ENCODE peak calls at places on chromosome 18, in six cellular contexts. L, A, F, U, Q and Z are unnamed samples. For H3K4me1, the result is how much of the 10 kb centered on the place peaks cover.

GRCh38 chr18:78779996-78780718 is 199.5 kb upstream of the SALL3 start:
- DNase-seq in L (no peak), A (no peak), F (no peak), U (no peak), Q (no peak), Z (peak)

GRCh38 chr18:623760-624620 is 27.2 kb downstream of the CLUL1 start:
- DNase-seq in L (peak), A (peak), F (peak), U (peak), Q (peak), Z (peak)

GRCh38 chr18:38493991-38494559 is 928.5 kb upstream of the CELF4 start:
- DNase-seq in L (no peak), A (no peak), F (no peak), U (no peak), Q (no peak), Z (no peak)

GRCh38 chr18:2976733-2977132 is 36.2 kb downstream of the LPIN2 start:
- DNase-seq in L (no peak), A (no peak), F (no peak), U (no peak), Q (no peak), Z (no peak)

GRCh38 chr18:28511421-28511821 is 334.5 kb upstream of the CDH2 start:
- DNase-seq in L (no peak), A (no peak), F (no peak), U (no peak), Q (no peak), Z (no peak)

GRCh38 chr18:9365406-9365805 is 30.8 kb downstream of the TWSG1 start:
- DNase-seq in L (no peak), A (no peak), F (no peak), U (no peak), Q (no peak), Z (no peak)

GRCh38 chr18:12647773-12648172 is 10.1 kb downstream of the SPIRE1 start:
- DNase-seq in L (no peak), A (no peak), F (no peak), U (no peak), Q (no peak), Z (no peak)

GRCh38 chr18:44465337-44465736 is 215.4 kb upstream of the SETBP1 start:
- DNase-seq in L (no peak), A (no peak), F (no peak), U (no peak), Q (no peak), Z (no peak)

GRCh38 chr18:52237551-52237950 is 102.4 kb upstream of the DCC start:
- DNase-seq in L (no peak), A (no peak), F (no peak), U (no peak), Q (no peak), Z (no peak)

GRCh38 chr18:31489311-31489710 is 8.7 kb upstream of the DSG2 start:
- DNase-seq in L (no peak), A (no peak), F (no peak), U (no peak), Q (no peak), Z (no peak)

GRCh38 chr18:58364867-58365533 is 263.9 kb downstream of the ALPK2 start:
- DNase-seq in L (no peak), A (no peak), F (no peak), U (no peak), Q (no peak), Z (no peak)

GRCh38 chr18:43482600-43482999 is 205.3 kb upstream of the SYT4 start:
- DNase-seq in L (no peak), A (no peak), F (no peak), U (no peak), Q (no peak), Z (peak)

GRCh38 chr18:60554961-60555360 is 182.4 kb upstream of the MC4R start:
- DNase-seq in L (no peak), A (no peak), F (no peak), U (no peak), Q (no peak), Z (no peak)

GRCh38 chr18:26976206-26976605 is 110.7 kb upstream of the AQP4 start:
- DNase-seq in L (no peak), A (no peak), F (no peak), U (no peak), Q (no peak), Z (no peak)

GRCh38 chr18:25453556-25454269 is 101.7 kb upstream of the ZNF521 start:
- DNase-seq in L (no peak), A (no peak), F (no peak), U (no peak), Q (no peak), Z (no peak)

GRCh38 chr18:13353424-13353823 is 134.9 kb downstream of the LDLRAD4 start:
- DNase-seq in L (no peak), A (no peak), F (no peak), U (no peak), Q (no peak), Z (no peak)

GRCh38 chr18:74598350-74599001 is 806 bp downstream of the ZNF407 start:
- DNase-seq in L (peak), A (peak), F (peak), U (peak), Q (peak), Z (peak)

GRCh38 chr18:55337908-55338521 is 250.0 kb downstream of the TCF4 start:
- DNase-seq in L (peak), A (peak), F (no peak), U (peak), Q (no peak), Z (no peak)

GRCh38 chr18:55310044-55310676 is 277.8 kb downstream of the TCF4 start:
- DNase-seq in L (no peak), A (no peak), F (no peak), U (no peak), Q (no peak), Z (no peak)

GRCh38 chr18:27564066-27564465 is 379.0 kb upstream of the CHST9 start:
- DNase-seq in L (no peak), A (no peak), F (no peak), U (no peak), Q (no peak), Z (no peak)

GRCh38 chr18:52541056-52541455 is 201.1 kb downstream of the DCC start:
- DNase-seq in L (no peak), A (no peak), F (no peak), U (no peak), Q (no peak), Z (no peak)

GRCh38 chr18:34639662-34640061 is 70.4 kb upstream of the DTNA start:
- DNase-seq in L (no peak), A (no peak), F (no peak), U (no peak), Q (no peak), Z (no peak)

GRCh38 chr18:5521000-5521399 is 22.8 kb downstream of the EPB41L3 start:
- DNase-seq in L (no peak), A (no peak), F (no peak), U (no peak), Q (no peak), Z (no peak)

GRCh38 chr18:75209952-75210261 is 690 bp upstream of the TSHZ1 start:
- DNase-seq in L (no peak), A (no peak), F (no peak), U (no peak), Q (no peak), Z (no peak)

GRCh38 chr18:74506405-74507119 is 10.4 kb downstream of the CNDP2 start:
- DNase-seq in L (no peak), A (no peak), F (no peak), U (no peak), Q (no peak), Z (no peak)

GRCh38 chr18:55385770-55386169 is 202.2 kb downstream of the TCF4 start:
- DNase-seq in L (no peak), A (no peak), F (no peak), U (no peak), Q (no peak), Z (no peak)

GRCh38 chr18:70333757-70334156 is 44.9 kb downstream of the SOCS6 start:
- DNase-seq in L (no peak), A (no peak), F (no peak), U (no peak), Q (no peak), Z (peak)

GRCh38 chr18:7116001-7116831 is 1.4 kb downstream of the LAMA1 start:
- DNase-seq in L (no peak), A (no peak), F (peak), U (no peak), Q (no peak), Z (no peak)

GRCh38 chr18:49921278-49922037 is 108.1 kb upstream of the ACAA2 start:
- DNase-seq in L (no peak), A (no peak), F (no peak), U (no peak), Q (no peak), Z (no peak)

GRCh38 chr18:76493213-76494107 is 1.6 kb downstream of the ZNF516 start:
- DNase-seq in L (peak), A (no peak), F (no peak), U (no peak), Q (no peak), Z (peak)

GRCh38 chr18:36828157-36828629 is 609 bp downstream of the TPGS2 start:
- DNase-seq in L (peak), A (no peak), F (no peak), U (peak), Q (peak), Z (peak)

GRCh38 chr18:61237529-61237928 is 95.7 kb upstream of the CDH20 start:
- DNase-seq in L (no peak), A (no peak), F (no peak), U (no peak), Q (no peak), Z (no peak)

DNA sequence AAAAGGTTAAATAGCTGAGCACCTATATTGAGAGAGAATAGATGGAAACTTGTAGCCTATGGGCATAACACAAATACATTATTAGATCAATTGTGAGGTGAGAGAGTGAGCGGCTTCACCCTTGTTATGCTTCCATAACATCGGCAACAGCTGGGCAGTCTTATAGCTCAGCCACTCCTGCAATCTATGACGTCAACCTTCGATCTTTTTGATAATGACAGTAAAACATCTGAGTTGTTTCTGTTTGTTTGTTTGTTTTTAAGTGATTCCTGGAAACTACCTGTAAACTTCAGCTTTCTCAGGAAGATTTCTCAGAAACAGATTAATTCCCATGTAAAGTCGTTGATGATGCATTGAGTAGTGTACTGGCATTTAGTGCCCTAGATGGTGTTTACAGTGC is 90.0 kb downstream of the DSEL start:
- DNase-seq in L (no peak), A (no peak), F (no peak), U (no peak), Q (no peak), Z (no peak)
- H3K4me1 ChIP-seq in L (under half), A (under half), F (under half), U (under half), Q (under half), Z (under half)

GRCh38 chr18:24181806-24182205 is 42.9 kb downstream of the CABYR start:
- DNase-seq in L (no peak), A (no peak), F (no peak), U (no peak), Q (no peak), Z (no peak)

GRCh38 chr18:24180048-24180447 is 41.2 kb downstream of the CABYR start:
- DNase-seq in L (no peak), A (no peak), F (no peak), U (no peak), Q (no peak), Z (no peak)

GRCh38 chr18:24177499-24178133 is 38.8 kb downstream of the CABYR start:
- DNase-seq in L (no peak), A (no peak), F (no peak), U (no peak), Q (no peak), Z (no peak)

GRCh38 chr18:24173997-24174396 is 35.1 kb downstream of the CABYR start:
- DNase-seq in L (no peak), A (no peak), F (no peak), U (no peak), Q (no peak), Z (no peak)

DNA sequence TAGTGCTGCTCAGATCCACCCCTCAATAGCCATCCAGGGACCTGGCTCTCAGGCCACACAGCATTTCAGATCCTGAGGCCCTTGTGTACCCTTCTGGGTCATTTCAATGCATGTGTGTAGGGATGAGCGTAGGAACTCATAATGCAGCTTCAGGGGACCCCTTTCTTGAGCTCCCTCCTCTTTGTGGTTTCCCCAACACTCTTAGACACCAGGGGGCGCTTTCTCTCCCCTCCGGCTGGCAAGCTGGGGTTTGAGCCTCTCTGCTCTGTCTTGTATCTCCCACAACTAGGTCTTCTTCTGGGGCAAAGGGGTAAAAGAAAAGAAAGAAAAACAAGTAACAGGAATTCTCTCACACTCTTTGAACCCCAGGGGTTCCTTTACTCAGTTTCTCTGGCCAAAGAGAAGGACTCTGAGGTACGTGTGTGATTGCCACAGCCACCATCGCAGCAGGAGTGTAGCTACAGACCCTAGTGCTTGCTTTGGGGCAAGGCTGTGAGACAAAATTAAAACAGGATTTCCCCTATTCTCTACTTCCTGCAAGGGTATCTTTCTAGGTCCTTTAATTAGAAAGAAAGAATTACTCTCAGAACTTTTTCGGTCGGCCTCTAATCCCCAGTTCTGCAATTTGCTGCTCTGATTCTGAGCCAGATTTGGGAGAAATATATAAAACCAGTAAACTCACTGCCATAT is 38.0 kb downstream of the CABYR start:
- DNase-seq in L (peak), A (peak), F (peak), U (peak), Q (peak), Z (peak)
- H3K4me3 ChIP-seq in L (no peak), A (no peak), F (no peak), U (no peak), Q (no peak), Z (no peak)

GRCh38 chr18:62324917-62325805 is at the start of gene TNFRSF11A:
- DNase-seq in L (no peak), A (peak), F (peak), U (no peak), Q (peak), Z (no peak)
- TF ChIP-seq CTCF in L (peak), A (no peak), F (peak), U (peak), Q (no peak), Z (peak)

GRCh38 chr18:59374112-59374511 is 15.0 kb upstream of the LMAN1 start:
- DNase-seq in L (no peak), A (no peak), F (no peak), U (no peak), Q (no peak), Z (no peak)
- H3K4me1 ChIP-seq in L (under half), A (under half), F (under half), U (under half), Q (under half), Z (under half)

DNA sequence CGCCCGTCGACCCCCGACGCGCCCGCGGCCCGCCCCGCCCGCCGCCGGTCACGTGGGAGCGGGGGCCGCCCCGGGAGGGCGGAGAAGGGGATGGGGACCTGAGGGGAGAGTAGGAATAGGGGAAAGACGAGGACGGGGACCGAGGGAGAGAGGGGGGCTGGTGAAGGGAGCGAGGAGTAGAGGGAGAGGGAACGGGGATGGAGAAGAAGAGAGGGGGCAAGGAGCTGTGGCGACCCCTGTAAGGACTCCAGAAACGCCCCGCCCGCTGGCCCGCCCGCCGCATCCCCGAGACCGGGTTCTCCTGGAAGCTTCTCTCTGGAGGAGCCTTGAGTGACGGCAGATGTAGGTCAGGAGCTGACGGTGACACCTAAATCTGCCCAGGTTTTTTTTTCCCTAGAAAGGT is 615 bp downstream of the ADNP2 start:
- DNase-seq in L (no peak), A (peak), F (peak), U (peak), Q (peak), Z (peak)
- H3K4me3 ChIP-seq in L (peak), A (peak), F (peak), U (peak), Q (peak), Z (peak)

GRCh38 chr18:46215902-46216723 is 111.9 kb downstream of the HAUS1 start:
- DNase-seq in L (no peak), A (peak), F (no peak), U (peak), Q (no peak), Z (no peak)

GRCh38 chr18:46211816-46212215 is 107.6 kb downstream of the HAUS1 start:
- DNase-seq in L (no peak), A (no peak), F (no peak), U (no peak), Q (no peak), Z (no peak)

GRCh38 chr18:46212398-46212797 is 108.2 kb downstream of the HAUS1 start:
- DNase-seq in L (no peak), A (no peak), F (no peak), U (no peak), Q (no peak), Z (no peak)

GRCh38 chr18:46214435-46214834 is 110.2 kb downstream of the HAUS1 start:
- DNase-seq in L (no peak), A (no peak), F (no peak), U (no peak), Q (no peak), Z (no peak)

DNA sequence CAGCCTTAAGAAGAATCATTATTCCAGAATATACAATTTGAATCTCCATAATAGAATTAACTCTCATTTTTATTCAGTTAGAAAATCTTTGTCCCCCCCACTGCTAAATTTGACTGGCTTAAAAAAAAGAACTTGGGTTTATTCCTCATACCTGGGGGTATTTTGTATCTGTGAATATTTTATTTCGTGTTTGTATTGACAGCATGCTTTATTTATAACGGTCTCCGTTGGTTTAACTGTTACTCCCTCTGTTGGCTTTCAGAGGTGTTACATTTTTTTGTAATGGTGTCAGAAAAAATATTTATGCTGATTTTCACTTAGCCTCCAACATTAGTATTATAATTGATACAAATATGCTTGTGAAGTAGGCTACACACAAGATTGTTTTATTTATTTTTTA is 109.1 kb downstream of the HAUS1 start:
- DNase-seq in L (no peak), A (no peak), F (no peak), U (no peak), Q (no peak), Z (no peak)
- TF ChIP-seq CTCF in L (peak), A (peak), F (no peak), U (peak), Q (no peak), Z (peak)

GRCh38 chr18:21550510-21550970 is 50.0 kb downstream of the ESCO1 start:
- DNase-seq in L (no peak), A (no peak), F (no peak), U (no peak), Q (no peak), Z (no peak)
- H3K4me1 ChIP-seq in L (under half), A (under half), F (under half), U (under half), Q (under half), Z (under half)